ENCODE peak calls at places on chromosomes 13 and 19, in six cellular contexts. C is HTR-8/SVneo, D is LoVo, Y is AG20443, Z is activated gamma-delta T cell treated with Interleukin-2 at 50 U/mL for 16 hours, N is ascending aorta. R is an unnamed sample.

GRCh38 chr19:46859637-46860124 is 1.1 kb upstream of the ARHGAP35 start:
- DNase-seq in D (peak), C (no peak), Z (no peak), N (no peak), Y (no peak), R (no peak)

GRCh38 chr13:72500851-72501250 is 226.6 kb downstream of the MZT1 start:
- DNase-seq in C (no peak), N (no peak), Y (no peak), Z (no peak), D (no peak), R (no peak)

GRCh38 chr19:45069056-45069455 is 7.2 kb downstream of the ZNF296 start:
- DNase-seq in Y (peak), C (no peak), N (no peak), Z (no peak), D (no peak), R (no peak)

GRCh38 chr13:27820524-27821482 is 28.5 kb downstream of the GSX1 start:
- DNase-seq in N (peak), Z (no peak), Y (no peak), C (no peak), D (no peak), R (no peak)

GRCh38 chr19:36421749-36422481 is 3.5 kb upstream of the ZFP82 start:
- DNase-seq in D (no peak), N (no peak), Z (no peak), C (no peak), Y (no peak), R (no peak)

GRCh38 chr13:114087430-114087829 is 45.0 kb downstream of the RASA3 start:
- DNase-seq in Y (no peak), Z (no peak), D (no peak), C (no peak), N (peak), R (no peak)

GRCh38 chr13:25733061-25733491 is 318.7 kb downstream of the SHISA2 start:
- DNase-seq in Y (no peak), D (peak), Z (no peak), N (no peak), C (no peak), R (no peak)

GRCh38 chr13:96082640-96083039 is 7.3 kb upstream of the HS6ST3 start:
- DNase-seq in Y (no peak), Z (no peak), C (no peak), D (no peak), N (no peak), R (no peak)

GRCh38 chr13:92842145-92842544 is 384.5 kb upstream of the GPC6 start:
- DNase-seq in N (peak), Z (no peak), D (no peak), Y (peak), C (no peak), R (no peak)

GRCh38 chr19:10270180-10270615 is 722 bp upstream of the ICAM1 start:
- DNase-seq in Y (peak), C (no peak), Z (peak), D (no peak), N (peak), R (no peak)

GRCh38 chr19:38213911-38214625 is 10.0 kb downstream of the DPF1 start:
- DNase-seq in C (no peak), Y (peak), D (no peak), Z (peak), N (no peak), R (no peak)

GRCh38 chr19:661427-662196 is 1.4 kb downstream of the RNF126 start:
- DNase-seq in Y (peak), C (no peak), N (no peak), Z (peak), D (no peak), R (no peak)

GRCh38 chr13:33312150-33312908 is 26.8 kb upstream of the STARD13 start:
- DNase-seq in Y (peak), D (no peak), N (no peak), C (no peak), Z (no peak), R (no peak)

GRCh38 chr13:28423010-28423409 is 71.9 kb downstream of the FLT1 start:
- DNase-seq in N (peak), Z (peak), C (no peak), D (no peak), Y (no peak), R (no peak)

GRCh38 chr13:44617648-44618047 is 41.5 kb upstream of the TSC22D1 start:
- DNase-seq in D (no peak), Z (no peak), C (no peak), Y (no peak), N (no peak), R (no peak)

GRCh38 chr19:46482645-46483044 is 11.3 kb upstream of the PNMA8A start:
- DNase-seq in C (no peak), Y (no peak), N (no peak), D (peak), Z (no peak), R (no peak)

GRCh38 chr13:75666646-75667351 is 30.7 kb downstream of the LMO7 start:
- DNase-seq in C (peak), D (no peak), N (no peak), Y (peak), Z (no peak), R (no peak)

GRCh38 chr13:23575632-23576031 is 5.4 kb downstream of the TNFRSF19 start:
- DNase-seq in C (no peak), Z (no peak), N (no peak), Y (no peak), D (no peak), R (no peak)

GRCh38 chr13:36875431-36875830 is 44.6 kb downstream of the SMAD9 start:
- DNase-seq in D (no peak), N (no peak), Z (no peak), C (no peak), Y (no peak), R (no peak)

GRCh38 chr19:12194827-12195500 is 32.1 kb downstream of the ZNF136 start:
- DNase-seq in Z (peak), C (no peak), D (no peak), Y (peak), N (peak), R (peak)

GRCh38 chr13:48377857-48378256 is 35.1 kb downstream of the LPAR6 start:
- DNase-seq in N (no peak), Y (no peak), Z (no peak), D (no peak), C (no peak), R (no peak)

GRCh38 chr19:19545707-19546106 is 7.6 kb downstream of the CILP2 start:
- DNase-seq in Z (no peak), D (no peak), Y (no peak), N (no peak), C (no peak), R (no peak)

GRCh38 chr19:30227661-30228112 is 144.5 kb upstream of the ZNF536 start:
- DNase-seq in Y (peak), Z (no peak), C (peak), D (no peak), N (no peak), R (no peak)

GRCh38 chr13:98300956-98301641 is 124.0 kb upstream of the RNF113B start:
- DNase-seq in Y (peak), Z (no peak), C (no peak), D (no peak), N (no peak), R (no peak)

R was measured in iPS DF 19.7.